ENCODE peak calls at places on chromosomes 7 and 10, in five cellular contexts. G is activated naive CD8-positive, alpha-beta T cell treated with anti-CD3 and anti-CD28 coated beads, Interleukin-2, amount 50 U/mL, for 24 hours; S is RPMI8226; Q is mucosa of gallbladder; Y is aorta. L is an unnamed sample.

GRCh38 chr10:119677904-119678755 is 26.9 kb downstream of the BAG3 start:
- DNase-seq in S (no peak), Q (no peak), G (no peak), Y (no peak), L (no peak)

GRCh38 chr7:64947252-64948000 is 43.4 kb downstream of the ZNF117 start:
- DNase-seq in G (no peak), S (no peak), Y (no peak), Q (no peak), L (no peak)

GRCh38 chr10:21372651-21373410 is 152.7 kb downstream of the SKIDA1 start:
- DNase-seq in Q (peak; percentile 16), Y (peak; percentile 76), S (peak; percentile 36), G (peak; percentile 19), L (peak; percentile 27)

GRCh38 chr10:132714096-132714721 is 71.7 kb downstream of the NKX6-2 start:
- DNase-seq in G (no peak), Y (peak; percentile 29), Q (peak; percentile 45), S (no peak), L (no peak)

GRCh38 chr10:71409516-71410104 is 12.9 kb downstream of the CDH23 start:
- DNase-seq in Q (no peak), G (no peak), S (no peak), Y (no peak), L (no peak)

GRCh38 chr7:115274-115911 is 77.0 kb upstream of the FAM20C start:
- DNase-seq in Y (peak; percentile 79), S (no peak), G (no peak), Q (no peak), L (no peak)

GRCh38 chr10:75870039-75870645 is 438.7 kb downstream of the LRMDA start:
- DNase-seq in S (no peak), G (no peak), Q (no peak), Y (no peak), L (no peak)

GRCh38 chr10:59104186-59104585 is 72.3 kb upstream of the PHYHIPL start:
- DNase-seq in Q (no peak), S (no peak), Y (no peak), G (no peak), L (no peak)

GRCh38 chr10:13930123-13930522 is 343.4 kb downstream of the PRPF18 start:
- DNase-seq in Q (no peak), G (no peak), S (no peak), Y (no peak), L (no peak)

GRCh38 chr7:129530881-129531391 is 28.6 kb downstream of the SMKR1 start:
- DNase-seq in Q (no peak), G (peak; percentile 42), S (no peak), Y (no peak), L (no peak)

GRCh38 chr10:118808601-118809371 is 54.0 kb upstream of the CACUL1 start:
- DNase-seq in Y (no peak), S (no peak), Q (no peak), G (no peak), L (no peak)

GRCh38 chr10:62115321-62115720 is 153.3 kb downstream of the RTKN2 start:
- DNase-seq in G (no peak), S (no peak), Q (no peak), Y (no peak), L (no peak)

GRCh38 chr10:19592276-19592675 is 224.0 kb upstream of the PLXDC2 start:
- DNase-seq in Y (no peak), Q (no peak), S (no peak), G (no peak), L (no peak)

GRCh38 chr10:99345350-99345749 is 16.2 kb downstream of the CNNM1 start:
- DNase-seq in S (no peak), G (no peak), Y (no peak), Q (no peak), L (no peak)

GRCh38 chr10:124669824-124670654 is 74.1 kb downstream of the FAM53B start:
- DNase-seq in S (no peak), Y (no peak), G (no peak), Q (no peak), L (no peak)

GRCh38 chr7:116777613-116778380 is 84.6 kb upstream of the CAPZA2 start:
- DNase-seq in S (no peak), Q (no peak), G (no peak), Y (no peak), L (no peak)

L was measured in OCI-LY7.